ENCODE peak calls at places on chromosomes 13 and 19, in ten cellular contexts. One of them, this sample, is unnamed.

GRCh38 chr19:36939153-36939552 is 23.0 kb downstream of the ZNF568 start:
- DNase-seq in uterus: no peak
- DNase-seq in cardiac muscle cell: peak
- DNase-seq in heart left ventricle: no peak
- DNase-seq in choroid plexus epithelial cell: peak
- DNase-seq in foreskin fibroblast: no peak
- DNase-seq in body of pancreas: no peak
- DNase-seq in fibroblast of mammary gland: peak
- DNase-seq in gastrocnemius medialis: no peak
- DNase-seq in fibroblast of lung: no peak
- DNase-seq in this sample: no peak

GRCh38 chr19:48186541-48186991 is 16.1 kb downstream of the ZSWIM9 start:
- DNase-seq in uterus: no peak
- DNase-seq in cardiac muscle cell: no peak
- DNase-seq in heart left ventricle: peak
- DNase-seq in choroid plexus epithelial cell: no peak
- DNase-seq in foreskin fibroblast: no peak
- DNase-seq in body of pancreas: no peak
- DNase-seq in fibroblast of mammary gland: no peak
- DNase-seq in gastrocnemius medialis: no peak
- DNase-seq in fibroblast of lung: no peak
- DNase-seq in this sample: no peak

GRCh38 chr19:1183543-1184172 is 9.6 kb upstream of the SBNO2 start:
- DNase-seq in uterus: no peak
- DNase-seq in cardiac muscle cell: no peak
- DNase-seq in heart left ventricle: no peak
- DNase-seq in choroid plexus epithelial cell: no peak
- DNase-seq in foreskin fibroblast: no peak
- DNase-seq in body of pancreas: peak
- DNase-seq in fibroblast of mammary gland: no peak
- DNase-seq in gastrocnemius medialis: no peak
- DNase-seq in fibroblast of lung: peak
- DNase-seq in this sample: no peak

GRCh38 chr19:38838208-38838985 is 6.8 kb upstream of the ECH1 start:
- DNase-seq in uterus: no peak
- DNase-seq in cardiac muscle cell: no peak
- DNase-seq in heart left ventricle: no peak
- DNase-seq in choroid plexus epithelial cell: peak
- DNase-seq in foreskin fibroblast: no peak
- DNase-seq in body of pancreas: no peak
- DNase-seq in fibroblast of mammary gland: no peak
- DNase-seq in gastrocnemius medialis: peak
- DNase-seq in fibroblast of lung: no peak
- DNase-seq in this sample: no peak

GRCh38 chr19:47093841-47094240 is 19.7 kb downstream of the ZC3H4 start:
- DNase-seq in uterus: no peak
- DNase-seq in cardiac muscle cell: peak
- DNase-seq in heart left ventricle: peak
- DNase-seq in choroid plexus epithelial cell: peak
- DNase-seq in foreskin fibroblast: no peak
- DNase-seq in body of pancreas: no peak
- DNase-seq in fibroblast of mammary gland: no peak
- DNase-seq in gastrocnemius medialis: peak
- DNase-seq in fibroblast of lung: no peak
- DNase-seq in this sample: no peak

GRCh38 chr19:8262431-8262830 is 45.7 kb downstream of the CD320 start:
- DNase-seq in uterus: no peak
- DNase-seq in cardiac muscle cell: no peak
- DNase-seq in heart left ventricle: no peak
- DNase-seq in choroid plexus epithelial cell: no peak
- DNase-seq in foreskin fibroblast: no peak
- DNase-seq in body of pancreas: peak
- DNase-seq in fibroblast of mammary gland: no peak
- DNase-seq in gastrocnemius medialis: no peak
- DNase-seq in fibroblast of lung: no peak
- DNase-seq in this sample: no peak

GRCh38 chr13:48731957-48732569 is 78.3 kb downstream of the CYSLTR2 start:
- DNase-seq in uterus: no peak
- DNase-seq in cardiac muscle cell: peak
- DNase-seq in heart left ventricle: peak
- DNase-seq in choroid plexus epithelial cell: peak
- DNase-seq in foreskin fibroblast: no peak
- DNase-seq in body of pancreas: peak
- DNase-seq in fibroblast of mammary gland: peak
- DNase-seq in gastrocnemius medialis: no peak
- DNase-seq in fibroblast of lung: no peak
- DNase-seq in this sample: no peak

GRCh38 chr13:30832845-30833332 is 73.2 kb upstream of the MEDAG start:
- DNase-seq in uterus: peak
- DNase-seq in cardiac muscle cell: peak
- DNase-seq in heart left ventricle: peak
- DNase-seq in choroid plexus epithelial cell: peak
- DNase-seq in foreskin fibroblast: no peak
- DNase-seq in body of pancreas: peak
- DNase-seq in fibroblast of mammary gland: no peak
- DNase-seq in gastrocnemius medialis: no peak
- DNase-seq in fibroblast of lung: peak
- DNase-seq in this sample: no peak

GRCh38 chr13:27132538-27132937 is 39.1 kb downstream of the USP12 start:
- DNase-seq in uterus: no peak
- DNase-seq in cardiac muscle cell: no peak
- DNase-seq in heart left ventricle: no peak
- DNase-seq in choroid plexus epithelial cell: no peak
- DNase-seq in foreskin fibroblast: no peak
- DNase-seq in body of pancreas: no peak
- DNase-seq in fibroblast of mammary gland: no peak
- DNase-seq in gastrocnemius medialis: no peak
- DNase-seq in fibroblast of lung: no peak
- DNase-seq in this sample: no peak

GRCh38 chr13:27131202-27131623 is 40.4 kb downstream of the USP12 start:
- DNase-seq in uterus: no peak
- DNase-seq in cardiac muscle cell: no peak
- DNase-seq in heart left ventricle: no peak
- DNase-seq in choroid plexus epithelial cell: peak
- DNase-seq in foreskin fibroblast: no peak
- DNase-seq in body of pancreas: no peak
- DNase-seq in fibroblast of mammary gland: peak
- DNase-seq in gastrocnemius medialis: peak
- DNase-seq in fibroblast of lung: peak
- DNase-seq in this sample: no peak

GRCh38 chr13:27130223-27131015 is 41.2 kb downstream of the USP12 start:
- DNase-seq in uterus: no peak
- DNase-seq in cardiac muscle cell: no peak
- DNase-seq in heart left ventricle: no peak
- DNase-seq in choroid plexus epithelial cell: peak
- DNase-seq in foreskin fibroblast: peak
- DNase-seq in body of pancreas: no peak
- DNase-seq in fibroblast of mammary gland: peak
- DNase-seq in gastrocnemius medialis: no peak
- DNase-seq in fibroblast of lung: peak
- DNase-seq in this sample: no peak

GRCh38 chr13:27133889-27134288 is 37.7 kb downstream of the USP12 start:
- DNase-seq in uterus: no peak
- DNase-seq in cardiac muscle cell: no peak
- DNase-seq in heart left ventricle: no peak
- DNase-seq in choroid plexus epithelial cell: no peak
- DNase-seq in foreskin fibroblast: no peak
- DNase-seq in body of pancreas: no peak
- DNase-seq in fibroblast of mammary gland: no peak
- DNase-seq in gastrocnemius medialis: no peak
- DNase-seq in fibroblast of lung: no peak
- DNase-seq in this sample: no peak

DNA sequence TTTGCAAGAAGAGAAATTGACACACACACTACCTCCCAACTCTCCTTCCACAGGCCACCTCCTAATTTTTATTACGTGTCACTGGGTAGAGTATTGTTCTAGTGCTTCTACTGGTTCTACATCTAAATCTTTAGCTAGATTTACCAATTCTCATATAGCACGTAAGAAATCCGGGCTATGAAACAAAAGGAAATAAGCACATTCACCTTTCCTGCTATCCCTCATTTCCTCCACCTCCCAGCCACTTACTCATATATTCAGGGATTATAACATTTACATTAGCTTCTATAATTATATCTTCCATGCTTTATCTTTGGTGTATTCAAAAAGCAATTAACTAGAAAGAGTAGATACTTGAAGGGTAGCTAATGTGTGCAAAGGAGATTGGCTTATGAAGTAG is 39.7 kb downstream of the USP12 start:
- DNase-seq in uterus: no peak
- DNase-seq in cardiac muscle cell: no peak
- DNase-seq in heart left ventricle: no peak
- DNase-seq in choroid plexus epithelial cell: no peak
- DNase-seq in foreskin fibroblast: no peak
- DNase-seq in body of pancreas: no peak
- DNase-seq in fibroblast of mammary gland: no peak
- DNase-seq in gastrocnemius medialis: no peak
- DNase-seq in fibroblast of lung: no peak
- DNase-seq in this sample: no peak
- H3K4me3 ChIP-seq in uterus: no peak
- H3K4me3 ChIP-seq in cardiac muscle cell: no peak
- H3K4me3 ChIP-seq in heart left ventricle: no peak
- H3K4me3 ChIP-seq in choroid plexus epithelial cell: no peak
- H3K4me3 ChIP-seq in foreskin fibroblast: no peak
- H3K4me3 ChIP-seq in body of pancreas: no peak
- H3K4me3 ChIP-seq in fibroblast of mammary gland: no peak
- H3K4me3 ChIP-seq in gastrocnemius medialis: no peak
- H3K4me3 ChIP-seq in fibroblast of lung: no peak
- H3K4me3 ChIP-seq in this sample: no peak

GRCh38 chr13:97257228-97257755 is 35.2 kb downstream of the MBNL2 start:
- DNase-seq in uterus: no peak
- DNase-seq in cardiac muscle cell: no peak
- DNase-seq in heart left ventricle: no peak
- DNase-seq in choroid plexus epithelial cell: no peak
- DNase-seq in foreskin fibroblast: no peak
- DNase-seq in body of pancreas: no peak
- DNase-seq in fibroblast of mammary gland: no peak
- DNase-seq in gastrocnemius medialis: no peak
- DNase-seq in fibroblast of lung: no peak
- DNase-seq in this sample: no peak

GRCh38 chr13:97253581-97254293 is 31.6 kb downstream of the MBNL2 start:
- DNase-seq in uterus: no peak
- DNase-seq in cardiac muscle cell: no peak
- DNase-seq in heart left ventricle: no peak
- DNase-seq in choroid plexus epithelial cell: no peak
- DNase-seq in foreskin fibroblast: no peak
- DNase-seq in body of pancreas: no peak
- DNase-seq in fibroblast of mammary gland: no peak
- DNase-seq in gastrocnemius medialis: no peak
- DNase-seq in fibroblast of lung: no peak
- DNase-seq in this sample: no peak

GRCh38 chr13:97254809-97255208 is 32.7 kb downstream of the MBNL2 start:
- DNase-seq in uterus: no peak
- DNase-seq in cardiac muscle cell: no peak
- DNase-seq in heart left ventricle: no peak
- DNase-seq in choroid plexus epithelial cell: peak
- DNase-seq in foreskin fibroblast: peak
- DNase-seq in body of pancreas: no peak
- DNase-seq in fibroblast of mammary gland: peak
- DNase-seq in gastrocnemius medialis: no peak
- DNase-seq in fibroblast of lung: peak
- DNase-seq in this sample: peak

GRCh38 chr13:97256343-97256783 is 34.2 kb downstream of the MBNL2 start:
- DNase-seq in uterus: no peak
- DNase-seq in cardiac muscle cell: no peak
- DNase-seq in heart left ventricle: no peak
- DNase-seq in choroid plexus epithelial cell: peak
- DNase-seq in foreskin fibroblast: peak
- DNase-seq in body of pancreas: no peak
- DNase-seq in fibroblast of mammary gland: peak
- DNase-seq in gastrocnemius medialis: no peak
- DNase-seq in fibroblast of lung: peak
- DNase-seq in this sample: peak

DNA sequence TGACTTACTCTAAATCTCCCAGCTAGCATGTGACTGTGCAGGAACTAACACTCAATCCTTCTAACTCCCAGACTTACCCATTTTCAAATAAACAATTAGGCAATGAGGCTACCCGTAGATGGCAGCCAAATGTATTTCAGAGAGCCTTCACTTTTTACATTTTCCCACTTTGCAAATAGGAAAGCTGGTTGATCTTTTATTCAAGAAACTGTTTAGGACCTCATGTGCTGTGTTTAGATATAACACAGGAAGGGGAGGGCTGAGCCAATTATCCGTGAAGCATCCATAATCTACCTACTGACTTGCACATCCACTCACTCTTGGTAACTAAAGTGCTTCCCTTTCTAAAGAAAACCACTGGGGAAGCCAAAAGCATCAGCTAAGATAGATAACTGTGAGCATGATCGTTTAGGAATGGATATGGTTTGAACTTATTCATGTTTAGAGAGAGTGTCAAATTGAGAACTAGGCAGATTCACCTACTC is 33.4 kb downstream of the MBNL2 start:
- DNase-seq in uterus: no peak
- DNase-seq in cardiac muscle cell: no peak
- DNase-seq in heart left ventricle: no peak
- DNase-seq in choroid plexus epithelial cell: no peak
- DNase-seq in foreskin fibroblast: no peak
- DNase-seq in body of pancreas: no peak
- DNase-seq in fibroblast of mammary gland: no peak
- DNase-seq in gastrocnemius medialis: no peak
- DNase-seq in fibroblast of lung: peak
- DNase-seq in this sample: no peak
- TF ChIP-seq CTCF in uterus: no peak
- TF ChIP-seq CTCF in cardiac muscle cell: no peak
- TF ChIP-seq CTCF in heart left ventricle: no peak
- TF ChIP-seq CTCF in choroid plexus epithelial cell: no peak
- TF ChIP-seq CTCF in foreskin fibroblast: no peak
- TF ChIP-seq CTCF in body of pancreas: no peak
- TF ChIP-seq CTCF in fibroblast of mammary gland: no peak
- TF ChIP-seq CTCF in gastrocnemius medialis: no peak
- TF ChIP-seq CTCF in fibroblast of lung: no peak
- TF ChIP-seq CTCF in this sample: no peak

GRCh38 chr19:19580417-19580816 is 38.1 kb downstream of the PBX4 start:
- DNase-seq in uterus: no peak
- DNase-seq in cardiac muscle cell: no peak
- DNase-seq in heart left ventricle: no peak
- DNase-seq in choroid plexus epithelial cell: no peak
- DNase-seq in foreskin fibroblast: no peak
- DNase-seq in body of pancreas: no peak
- DNase-seq in fibroblast of mammary gland: no peak
- DNase-seq in gastrocnemius medialis: no peak
- DNase-seq in fibroblast of lung: no peak
- DNase-seq in this sample: no peak

GRCh38 chr19:19587776-19588175 is 30.7 kb downstream of the PBX4 start:
- DNase-seq in uterus: no peak
- DNase-seq in cardiac muscle cell: no peak
- DNase-seq in heart left ventricle: no peak
- DNase-seq in choroid plexus epithelial cell: no peak
- DNase-seq in foreskin fibroblast: no peak
- DNase-seq in body of pancreas: no peak
- DNase-seq in fibroblast of mammary gland: no peak
- DNase-seq in gastrocnemius medialis: no peak
- DNase-seq in fibroblast of lung: no peak
- DNase-seq in this sample: no peak

GRCh38 chr19:19582471-19582870 is 36.0 kb downstream of the PBX4 start:
- DNase-seq in uterus: no peak
- DNase-seq in cardiac muscle cell: no peak
- DNase-seq in heart left ventricle: no peak
- DNase-seq in choroid plexus epithelial cell: no peak
- DNase-seq in foreskin fibroblast: no peak
- DNase-seq in body of pancreas: no peak
- DNase-seq in fibroblast of mammary gland: no peak
- DNase-seq in gastrocnemius medialis: no peak
- DNase-seq in fibroblast of lung: no peak
- DNase-seq in this sample: no peak

GRCh38 chr19:19581391-19581790 is 37.1 kb downstream of the PBX4 start:
- DNase-seq in uterus: no peak
- DNase-seq in cardiac muscle cell: no peak
- DNase-seq in heart left ventricle: no peak
- DNase-seq in choroid plexus epithelial cell: no peak
- DNase-seq in foreskin fibroblast: no peak
- DNase-seq in body of pancreas: no peak
- DNase-seq in fibroblast of mammary gland: no peak
- DNase-seq in gastrocnemius medialis: no peak
- DNase-seq in fibroblast of lung: no peak
- DNase-seq in this sample: no peak

DNA sequence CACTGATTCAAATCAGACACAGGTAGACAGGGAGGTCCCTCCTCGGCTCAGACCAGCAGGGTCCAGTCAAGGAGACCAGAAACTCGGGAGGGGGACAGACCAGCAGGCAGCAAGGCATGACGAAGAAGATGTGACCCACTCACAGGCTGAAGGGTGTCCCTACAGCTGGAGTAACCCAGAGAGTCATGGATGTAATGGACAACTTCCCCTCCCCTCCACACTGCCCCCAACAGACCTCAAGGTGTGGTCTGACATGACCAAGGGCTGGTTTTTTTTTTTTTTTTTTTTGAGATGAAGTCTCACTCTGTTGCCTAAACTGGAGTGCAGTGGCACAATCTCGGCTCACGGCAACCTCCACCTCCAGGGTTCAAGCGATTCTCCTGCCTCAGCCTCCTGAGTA is 34.1 kb downstream of the PBX4 start:
- DNase-seq in uterus: no peak
- DNase-seq in cardiac muscle cell: no peak
- DNase-seq in heart left ventricle: no peak
- DNase-seq in choroid plexus epithelial cell: no peak
- DNase-seq in foreskin fibroblast: no peak
- DNase-seq in body of pancreas: no peak
- DNase-seq in fibroblast of mammary gland: no peak
- DNase-seq in gastrocnemius medialis: no peak
- DNase-seq in fibroblast of lung: no peak
- DNase-seq in this sample: no peak
- H3K4me3 ChIP-seq in uterus: no peak
- H3K4me3 ChIP-seq in cardiac muscle cell: no peak
- H3K4me3 ChIP-seq in heart left ventricle: no peak
- H3K4me3 ChIP-seq in choroid plexus epithelial cell: no peak
- H3K4me3 ChIP-seq in foreskin fibroblast: no peak
- H3K4me3 ChIP-seq in body of pancreas: no peak
- H3K4me3 ChIP-seq in fibroblast of mammary gland: no peak
- H3K4me3 ChIP-seq in gastrocnemius medialis: no peak
- H3K4me3 ChIP-seq in fibroblast of lung: no peak
- H3K4me3 ChIP-seq in this sample: no peak

GRCh38 chr19:30103981-30104380 is 161.9 kb downstream of the URI1 start:
- DNase-seq in uterus: no peak
- DNase-seq in cardiac muscle cell: no peak
- DNase-seq in heart left ventricle: peak
- DNase-seq in choroid plexus epithelial cell: no peak
- DNase-seq in foreskin fibroblast: no peak
- DNase-seq in body of pancreas: no peak
- DNase-seq in fibroblast of mammary gland: no peak
- DNase-seq in gastrocnemius medialis: no peak
- DNase-seq in fibroblast of lung: no peak
- DNase-seq in this sample: no peak
- TF ChIP-seq CTCF in uterus: no peak
- TF ChIP-seq CTCF in cardiac muscle cell: no peak
- TF ChIP-seq CTCF in heart left ventricle: no peak
- TF ChIP-seq CTCF in choroid plexus epithelial cell: no peak
- TF ChIP-seq CTCF in foreskin fibroblast: no peak
- TF ChIP-seq CTCF in body of pancreas: no peak
- TF ChIP-seq CTCF in fibroblast of mammary gland: no peak
- TF ChIP-seq CTCF in gastrocnemius medialis: no peak
- TF ChIP-seq CTCF in fibroblast of lung: no peak
- TF ChIP-seq CTCF in this sample: no peak

This sample was measured in astrocyte of the cerebellum.